ENCODE peak calls at places on chromosome 14, in five cellular contexts. One of them, this sample, is unnamed.

GRCh38 chr14:22553445-22553844 is 35.6 kb downstream of the DAD1 start:
- DNase-seq in activated naive CD8-positive, alpha-beta T cell treated with anti-CD3 and anti-CD28 coated beads for 36 hours: no peak
- DNase-seq in Right ventricle myocardium superior: no peak
- DNase-seq in activated naive CD4-positive, alpha-beta T cell treated with anti-CD3 and anti-CD28 coated beads for 36 hours: no peak
- DNase-seq in NCI-H1694: no peak
- DNase-seq in this sample: no peak

GRCh38 chr14:53924754-53925153 is 31.9 kb downstream of the BMP4 start:
- DNase-seq in activated naive CD8-positive, alpha-beta T cell treated with anti-CD3 and anti-CD28 coated beads for 36 hours: no peak
- DNase-seq in Right ventricle myocardium superior: no peak
- DNase-seq in activated naive CD4-positive, alpha-beta T cell treated with anti-CD3 and anti-CD28 coated beads for 36 hours: no peak
- DNase-seq in NCI-H1694: no peak
- DNase-seq in this sample: no peak

GRCh38 chr14:100104523-100105300 is 39.5 kb downstream of the EVL start:
- DNase-seq in activated naive CD8-positive, alpha-beta T cell treated with anti-CD3 and anti-CD28 coated beads for 36 hours: no peak
- DNase-seq in Right ventricle myocardium superior: no peak
- DNase-seq in activated naive CD4-positive, alpha-beta T cell treated with anti-CD3 and anti-CD28 coated beads for 36 hours: peak; percentile 51
- DNase-seq in NCI-H1694: no peak
- DNase-seq in this sample: no peak

GRCh38 chr14:39102265-39102968 is 618 bp downstream of the SEC23A start:
- DNase-seq in activated naive CD8-positive, alpha-beta T cell treated with anti-CD3 and anti-CD28 coated beads for 36 hours: no peak
- DNase-seq in Right ventricle myocardium superior: no peak
- DNase-seq in activated naive CD4-positive, alpha-beta T cell treated with anti-CD3 and anti-CD28 coated beads for 36 hours: no peak
- DNase-seq in NCI-H1694: no peak
- DNase-seq in this sample: no peak

GRCh38 chr14:101399737-101400517 is 161.4 kb upstream of the DIO3 start:
- DNase-seq in activated naive CD8-positive, alpha-beta T cell treated with anti-CD3 and anti-CD28 coated beads for 36 hours: no peak
- DNase-seq in Right ventricle myocardium superior: no peak
- DNase-seq in activated naive CD4-positive, alpha-beta T cell treated with anti-CD3 and anti-CD28 coated beads for 36 hours: no peak
- DNase-seq in NCI-H1694: no peak
- DNase-seq in this sample: no peak

GRCh38 chr14:76320486-76320885 is 55.5 kb upstream of the ESRRB start:
- DNase-seq in activated naive CD8-positive, alpha-beta T cell treated with anti-CD3 and anti-CD28 coated beads for 36 hours: no peak
- DNase-seq in Right ventricle myocardium superior: no peak
- DNase-seq in activated naive CD4-positive, alpha-beta T cell treated with anti-CD3 and anti-CD28 coated beads for 36 hours: no peak
- DNase-seq in NCI-H1694: no peak
- DNase-seq in this sample: no peak

GRCh38 chr14:50736932-50737419 is 68.9 kb upstream of the SAV1 start:
- DNase-seq in activated naive CD8-positive, alpha-beta T cell treated with anti-CD3 and anti-CD28 coated beads for 36 hours: peak; percentile 60
- DNase-seq in Right ventricle myocardium superior: no peak
- DNase-seq in activated naive CD4-positive, alpha-beta T cell treated with anti-CD3 and anti-CD28 coated beads for 36 hours: peak; percentile 58
- DNase-seq in NCI-H1694: no peak
- DNase-seq in this sample: no peak

GRCh38 chr14:29868000-29868399 is 59.6 kb downstream of the PRKD1 start:
- DNase-seq in activated naive CD8-positive, alpha-beta T cell treated with anti-CD3 and anti-CD28 coated beads for 36 hours: no peak
- DNase-seq in Right ventricle myocardium superior: no peak
- DNase-seq in activated naive CD4-positive, alpha-beta T cell treated with anti-CD3 and anti-CD28 coated beads for 36 hours: no peak
- DNase-seq in NCI-H1694: no peak
- DNase-seq in this sample: no peak

GRCh38 chr14:85619866-85620265 is 89.9 kb downstream of the FLRT2 start:
- DNase-seq in activated naive CD8-positive, alpha-beta T cell treated with anti-CD3 and anti-CD28 coated beads for 36 hours: no peak
- DNase-seq in Right ventricle myocardium superior: no peak
- DNase-seq in activated naive CD4-positive, alpha-beta T cell treated with anti-CD3 and anti-CD28 coated beads for 36 hours: no peak
- DNase-seq in NCI-H1694: no peak
- DNase-seq in this sample: no peak

GRCh38 chr14:79638647-79639266 is 572.5 kb downstream of the DIO2 start:
- DNase-seq in activated naive CD8-positive, alpha-beta T cell treated with anti-CD3 and anti-CD28 coated beads for 36 hours: no peak
- DNase-seq in Right ventricle myocardium superior: no peak
- DNase-seq in activated naive CD4-positive, alpha-beta T cell treated with anti-CD3 and anti-CD28 coated beads for 36 hours: no peak
- DNase-seq in NCI-H1694: peak; percentile 95
- DNase-seq in this sample: no peak

GRCh38 chr14:80269338-80269935 is 58.1 kb upstream of the DIO2 start:
- DNase-seq in activated naive CD8-positive, alpha-beta T cell treated with anti-CD3 and anti-CD28 coated beads for 36 hours: no peak
- DNase-seq in Right ventricle myocardium superior: no peak
- DNase-seq in activated naive CD4-positive, alpha-beta T cell treated with anti-CD3 and anti-CD28 coated beads for 36 hours: no peak
- DNase-seq in NCI-H1694: no peak
- DNase-seq in this sample: no peak

GRCh38 chr14:49970474-49971147 is 77.7 kb downstream of the ARF6 start:
- DNase-seq in activated naive CD8-positive, alpha-beta T cell treated with anti-CD3 and anti-CD28 coated beads for 36 hours: no peak
- DNase-seq in Right ventricle myocardium superior: no peak
- DNase-seq in activated naive CD4-positive, alpha-beta T cell treated with anti-CD3 and anti-CD28 coated beads for 36 hours: no peak
- DNase-seq in NCI-H1694: no peak
- DNase-seq in this sample: no peak

GRCh38 chr14:92254786-92255185 is 68.2 kb upstream of the SLC24A4 start:
- DNase-seq in activated naive CD8-positive, alpha-beta T cell treated with anti-CD3 and anti-CD28 coated beads for 36 hours: no peak
- DNase-seq in Right ventricle myocardium superior: peak; percentile 84
- DNase-seq in activated naive CD4-positive, alpha-beta T cell treated with anti-CD3 and anti-CD28 coated beads for 36 hours: no peak
- DNase-seq in NCI-H1694: no peak
- DNase-seq in this sample: peak; percentile 69

GRCh38 chr14:48563465-48563864 is 888.1 kb upstream of the MDGA2 start:
- DNase-seq in activated naive CD8-positive, alpha-beta T cell treated with anti-CD3 and anti-CD28 coated beads for 36 hours: no peak
- DNase-seq in Right ventricle myocardium superior: no peak
- DNase-seq in activated naive CD4-positive, alpha-beta T cell treated with anti-CD3 and anti-CD28 coated beads for 36 hours: no peak
- DNase-seq in NCI-H1694: no peak
- DNase-seq in this sample: no peak

GRCh38 chr14:61484826-61485584 is 163.6 kb downstream of the PRKCH start:
- DNase-seq in activated naive CD8-positive, alpha-beta T cell treated with anti-CD3 and anti-CD28 coated beads for 36 hours: no peak
- DNase-seq in Right ventricle myocardium superior: no peak
- DNase-seq in activated naive CD4-positive, alpha-beta T cell treated with anti-CD3 and anti-CD28 coated beads for 36 hours: no peak
- DNase-seq in NCI-H1694: no peak
- DNase-seq in this sample: no peak

GRCh38 chr14:24513009-24513408 is 4.9 kb upstream of the CMA1 start:
- DNase-seq in activated naive CD8-positive, alpha-beta T cell treated with anti-CD3 and anti-CD28 coated beads for 36 hours: no peak
- DNase-seq in Right ventricle myocardium superior: no peak
- DNase-seq in activated naive CD4-positive, alpha-beta T cell treated with anti-CD3 and anti-CD28 coated beads for 36 hours: no peak
- DNase-seq in NCI-H1694: no peak
- DNase-seq in this sample: no peak

GRCh38 chr14:24910408-24910986 is 139.4 kb downstream of the STXBP6 start:
- DNase-seq in activated naive CD8-positive, alpha-beta T cell treated with anti-CD3 and anti-CD28 coated beads for 36 hours: no peak
- DNase-seq in Right ventricle myocardium superior: no peak
- DNase-seq in activated naive CD4-positive, alpha-beta T cell treated with anti-CD3 and anti-CD28 coated beads for 36 hours: no peak
- DNase-seq in NCI-H1694: no peak
- DNase-seq in this sample: no peak

GRCh38 chr14:32022938-32023466 is 54.1 kb upstream of the ARHGAP5 start:
- DNase-seq in activated naive CD8-positive, alpha-beta T cell treated with anti-CD3 and anti-CD28 coated beads for 36 hours: no peak
- DNase-seq in Right ventricle myocardium superior: no peak
- DNase-seq in activated naive CD4-positive, alpha-beta T cell treated with anti-CD3 and anti-CD28 coated beads for 36 hours: no peak
- DNase-seq in NCI-H1694: no peak
- DNase-seq in this sample: no peak

GRCh38 chr14:79077096-79077495 is 906.9 kb downstream of the NRXN3 start:
- DNase-seq in activated naive CD8-positive, alpha-beta T cell treated with anti-CD3 and anti-CD28 coated beads for 36 hours: no peak
- DNase-seq in Right ventricle myocardium superior: no peak
- DNase-seq in activated naive CD4-positive, alpha-beta T cell treated with anti-CD3 and anti-CD28 coated beads for 36 hours: no peak
- DNase-seq in NCI-H1694: no peak
- DNase-seq in this sample: no peak

GRCh38 chr14:92144708-92145107 is 22.9 kb downstream of the CPSF2 start:
- DNase-seq in activated naive CD8-positive, alpha-beta T cell treated with anti-CD3 and anti-CD28 coated beads for 36 hours: no peak
- DNase-seq in Right ventricle myocardium superior: no peak
- DNase-seq in activated naive CD4-positive, alpha-beta T cell treated with anti-CD3 and anti-CD28 coated beads for 36 hours: no peak
- DNase-seq in NCI-H1694: no peak
- DNase-seq in this sample: no peak

GRCh38 chr14:85590784-85591183 is 60.8 kb downstream of the FLRT2 start:
- DNase-seq in activated naive CD8-positive, alpha-beta T cell treated with anti-CD3 and anti-CD28 coated beads for 36 hours: no peak
- DNase-seq in Right ventricle myocardium superior: no peak
- DNase-seq in activated naive CD4-positive, alpha-beta T cell treated with anti-CD3 and anti-CD28 coated beads for 36 hours: no peak
- DNase-seq in NCI-H1694: no peak
- DNase-seq in this sample: no peak

GRCh38 chr14:103019827-103020226 is 37.5 kb downstream of the CDC42BPB start:
- DNase-seq in activated naive CD8-positive, alpha-beta T cell treated with anti-CD3 and anti-CD28 coated beads for 36 hours: no peak
- DNase-seq in Right ventricle myocardium superior: no peak
- DNase-seq in activated naive CD4-positive, alpha-beta T cell treated with anti-CD3 and anti-CD28 coated beads for 36 hours: no peak
- DNase-seq in NCI-H1694: no peak
- DNase-seq in this sample: peak; percentile 63

GRCh38 chr14:61511558-61511924 is 183.8 kb upstream of the HIF1A start:
- DNase-seq in activated naive CD8-positive, alpha-beta T cell treated with anti-CD3 and anti-CD28 coated beads for 36 hours: peak; percentile 69
- DNase-seq in Right ventricle myocardium superior: no peak
- DNase-seq in activated naive CD4-positive, alpha-beta T cell treated with anti-CD3 and anti-CD28 coated beads for 36 hours: peak; percentile 91
- DNase-seq in NCI-H1694: no peak
- DNase-seq in this sample: no peak

GRCh38 chr14:31445703-31446102 is 11.6 kb downstream of the DTD2 start:
- DNase-seq in activated naive CD8-positive, alpha-beta T cell treated with anti-CD3 and anti-CD28 coated beads for 36 hours: no peak
- DNase-seq in Right ventricle myocardium superior: no peak
- DNase-seq in activated naive CD4-positive, alpha-beta T cell treated with anti-CD3 and anti-CD28 coated beads for 36 hours: no peak
- DNase-seq in NCI-H1694: no peak
- DNase-seq in this sample: no peak

This sample was measured in ascending aorta.